ENCODE peak calls at places on chromosomes 3 and 15, in five cellular contexts. One of them, this sample, is unnamed.

GRCh38 chr3:42855547-42856380 is 19.9 kb downstream of the CYP8B1 start:
- DNase-seq in breast epithelium: no peak
- DNase-seq in HCT116: no peak
- DNase-seq in suprapubic skin: no peak
- DNase-seq in stomach: no peak
- DNase-seq in this sample: no peak

GRCh38 chr3:192915306-192915705 is 2.4 kb downstream of the MB21D2 start:
- DNase-seq in stomach: no peak
- DNase-seq in breast epithelium: no peak
- DNase-seq in HCT116: no peak
- DNase-seq in suprapubic skin: no peak
- DNase-seq in this sample: no peak

GRCh38 chr3:12224181-12225147 is 64.4 kb upstream of the PPARG start:
- DNase-seq in breast epithelium: no peak
- DNase-seq in stomach: peak
- DNase-seq in suprapubic skin: no peak
- DNase-seq in HCT116: no peak
- DNase-seq in this sample: no peak

GRCh38 chr3:30282052-30282708 is 324.2 kb upstream of the TGFBR2 start:
- DNase-seq in stomach: no peak
- DNase-seq in suprapubic skin: no peak
- DNase-seq in breast epithelium: no peak
- DNase-seq in HCT116: peak
- DNase-seq in this sample: no peak

GRCh38 chr3:157122116-157122515 is 37.8 kb downstream of the CCNL1 start:
- DNase-seq in HCT116: peak
- DNase-seq in stomach: no peak
- DNase-seq in suprapubic skin: no peak
- DNase-seq in breast epithelium: no peak
- DNase-seq in this sample: no peak

GRCh38 chr3:42023380-42023779 is 61.5 kb upstream of the ULK4 start:
- DNase-seq in breast epithelium: no peak
- DNase-seq in suprapubic skin: no peak
- DNase-seq in HCT116: no peak
- DNase-seq in stomach: no peak
- DNase-seq in this sample: no peak

GRCh38 chr3:52523386-52524257 is 10.0 kb downstream of the NT5DC2 start:
- DNase-seq in breast epithelium: no peak
- DNase-seq in HCT116: no peak
- DNase-seq in stomach: no peak
- DNase-seq in suprapubic skin: peak
- DNase-seq in this sample: no peak

GRCh38 chr3:32583708-32584107 is 13.1 kb upstream of the DYNC1LI1 start:
- DNase-seq in suprapubic skin: no peak
- DNase-seq in breast epithelium: no peak
- DNase-seq in HCT116: no peak
- DNase-seq in stomach: no peak
- DNase-seq in this sample: no peak

GRCh38 chr3:161548301-161548700 is 51.7 kb downstream of the OTOL1 start:
- DNase-seq in HCT116: no peak
- DNase-seq in suprapubic skin: no peak
- DNase-seq in breast epithelium: no peak
- DNase-seq in stomach: no peak
- DNase-seq in this sample: no peak

GRCh38 chr3:15659254-15659975 is 57.9 kb downstream of the BTD start:
- DNase-seq in breast epithelium: no peak
- DNase-seq in HCT116: no peak
- DNase-seq in suprapubic skin: no peak
- DNase-seq in stomach: no peak
- DNase-seq in this sample: no peak

GRCh38 chr3:44883999-44884431 is 9.6 kb downstream of the TGM4 start:
- DNase-seq in HCT116: peak
- DNase-seq in breast epithelium: no peak
- DNase-seq in stomach: no peak
- DNase-seq in suprapubic skin: no peak
- DNase-seq in this sample: no peak

GRCh38 chr3:150469931-150470740 is 62.0 kb downstream of the TSC22D2 start:
- DNase-seq in stomach: no peak
- DNase-seq in HCT116: peak
- DNase-seq in breast epithelium: peak
- DNase-seq in suprapubic skin: no peak
- DNase-seq in this sample: no peak

GRCh38 chr15:68674975-68675374 is 96.2 kb downstream of the CORO2B start:
- DNase-seq in breast epithelium: no peak
- DNase-seq in suprapubic skin: no peak
- DNase-seq in stomach: no peak
- DNase-seq in HCT116: no peak
- DNase-seq in this sample: no peak

GRCh38 chr3:72887378-72887722 is 496 bp upstream of the GXYLT2 start:
- DNase-seq in breast epithelium: no peak
- DNase-seq in suprapubic skin: no peak
- DNase-seq in stomach: no peak
- DNase-seq in HCT116: no peak
- DNase-seq in this sample: no peak

DNA sequence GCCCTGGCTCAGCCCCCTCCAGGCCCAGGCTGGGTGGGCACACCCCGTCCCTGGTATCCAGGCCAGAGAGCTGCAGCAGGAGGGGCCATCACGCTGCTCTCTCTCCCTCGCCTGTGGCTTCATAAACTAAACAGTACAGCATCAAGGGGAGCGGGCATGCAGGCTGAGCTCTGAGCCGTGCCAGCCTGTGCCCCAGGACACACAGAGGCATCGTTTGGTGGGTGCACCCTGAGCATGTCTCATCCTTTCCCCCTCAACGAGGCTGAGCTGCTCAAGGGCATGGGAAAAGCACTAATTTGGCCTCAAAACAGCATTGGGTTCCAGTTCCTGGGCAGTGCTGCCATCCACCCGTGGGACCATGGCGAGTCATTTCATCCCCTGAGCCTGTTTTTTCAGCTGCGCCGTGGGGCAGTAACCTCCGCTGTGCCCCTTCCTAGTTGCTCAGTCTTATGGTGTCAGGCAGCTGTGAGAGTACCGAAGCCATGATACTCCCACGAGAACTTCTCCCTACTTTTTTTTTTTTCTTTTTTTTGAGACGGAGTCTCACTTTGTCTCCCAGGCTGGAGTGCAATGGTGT is 79.6 kb downstream of the CPN2 start:
- DNase-seq in breast epithelium: no peak
- DNase-seq in stomach: no peak
- DNase-seq in HCT116: no peak
- DNase-seq in suprapubic skin: no peak
- DNase-seq in this sample: no peak
- TF ChIP-seq POLR2A in breast epithelium: no peak
- TF ChIP-seq POLR2A in stomach: no peak
- TF ChIP-seq POLR2A in HCT116: peak
- TF ChIP-seq POLR2A in suprapubic skin: no peak
- TF ChIP-seq POLR2A in this sample: no peak

GRCh38 chr3:64651791-64652241 is 36.0 kb downstream of the ADAMTS9 start:
- DNase-seq in stomach: no peak
- DNase-seq in breast epithelium: no peak
- DNase-seq in suprapubic skin: no peak
- DNase-seq in HCT116: no peak
- DNase-seq in this sample: no peak

GRCh38 chr3:64651286-64651685 is 36.5 kb downstream of the ADAMTS9 start:
- DNase-seq in suprapubic skin: no peak
- DNase-seq in HCT116: no peak
- DNase-seq in stomach: no peak
- DNase-seq in breast epithelium: no peak
- DNase-seq in this sample: no peak

GRCh38 chr3:64648927-64649906 is 38.6 kb downstream of the ADAMTS9 start:
- DNase-seq in breast epithelium: no peak
- DNase-seq in suprapubic skin: no peak
- DNase-seq in stomach: no peak
- DNase-seq in HCT116: no peak
- DNase-seq in this sample: no peak

GRCh38 chr3:64650710-64651109 is 37.1 kb downstream of the ADAMTS9 start:
- DNase-seq in stomach: no peak
- DNase-seq in suprapubic skin: no peak
- DNase-seq in HCT116: no peak
- DNase-seq in breast epithelium: no peak
- DNase-seq in this sample: no peak

DNA sequence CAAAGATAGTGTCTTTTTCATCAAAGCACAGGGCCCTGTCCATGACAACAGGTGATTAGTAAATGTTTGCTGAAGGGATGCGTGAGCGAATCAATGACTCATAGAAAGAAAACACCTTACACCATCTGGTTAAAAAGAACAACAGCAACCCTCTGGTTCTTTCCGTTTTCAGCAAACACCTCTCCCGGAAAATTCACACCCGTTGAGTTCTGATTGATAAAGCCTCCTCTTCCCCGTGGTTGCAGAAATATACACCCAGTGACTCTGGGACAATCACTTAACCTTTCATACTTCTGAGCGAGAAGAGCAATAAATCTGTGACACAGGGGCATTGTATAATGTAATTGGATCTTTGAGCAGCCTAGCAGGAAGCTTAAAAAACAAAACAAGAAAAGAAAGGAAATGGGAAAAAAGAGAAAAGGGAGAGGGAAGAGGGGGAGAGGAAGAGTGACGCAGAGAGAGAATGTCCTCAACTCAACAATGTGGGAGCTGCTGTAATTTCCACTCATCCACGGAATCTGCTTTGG is 37.6 kb downstream of the ADAMTS9 start:
- DNase-seq in breast epithelium: no peak
- DNase-seq in suprapubic skin: no peak
- DNase-seq in stomach: no peak
- DNase-seq in HCT116: no peak
- DNase-seq in this sample: no peak
- TF ChIP-seq POLR2AphosphoS5 in breast epithelium: no peak
- TF ChIP-seq POLR2AphosphoS5 in suprapubic skin: no peak
- TF ChIP-seq POLR2AphosphoS5 in stomach: no peak
- TF ChIP-seq POLR2AphosphoS5 in HCT116: no peak
- TF ChIP-seq POLR2AphosphoS5 in this sample: no peak

GRCh38 chr3:152305075-152305474 is 36.3 kb downstream of the MBNL1 start:
- DNase-seq in stomach: no peak
- DNase-seq in suprapubic skin: no peak
- DNase-seq in HCT116: no peak
- DNase-seq in breast epithelium: no peak
- DNase-seq in this sample: no peak

GRCh38 chr3:152300029-152300764 is 31.5 kb downstream of the MBNL1 start:
- DNase-seq in breast epithelium: no peak
- DNase-seq in suprapubic skin: no peak
- DNase-seq in stomach: no peak
- DNase-seq in HCT116: no peak
- DNase-seq in this sample: no peak

GRCh38 chr3:152301745-152302181 is 33.0 kb downstream of the MBNL1 start:
- DNase-seq in breast epithelium: no peak
- DNase-seq in suprapubic skin: no peak
- DNase-seq in HCT116: no peak
- DNase-seq in stomach: no peak
- DNase-seq in this sample: no peak

GRCh38 chr3:152304160-152304559 is 35.4 kb downstream of the MBNL1 start:
- DNase-seq in HCT116: no peak
- DNase-seq in stomach: no peak
- DNase-seq in suprapubic skin: no peak
- DNase-seq in breast epithelium: no peak
- DNase-seq in this sample: no peak

GRCh38 chr3:152302521-152303021 is 33.8 kb downstream of the MBNL1 start:
- DNase-seq in stomach: no peak
- DNase-seq in breast epithelium: no peak
- DNase-seq in suprapubic skin: no peak
- DNase-seq in HCT116: no peak
- DNase-seq in this sample: no peak
- TF ChIP-seq POLR2A in stomach: no peak
- TF ChIP-seq POLR2A in breast epithelium: no peak
- TF ChIP-seq POLR2A in suprapubic skin: no peak
- TF ChIP-seq POLR2A in HCT116: no peak
- TF ChIP-seq POLR2A in this sample: no peak

GRCh38 chr15:101499863-101500713 is 10.6 kb upstream of the PCSK6 start:
- DNase-seq in stomach: peak
- DNase-seq in suprapubic skin: no peak
- DNase-seq in HCT116: no peak
- DNase-seq in breast epithelium: peak
- DNase-seq in this sample: no peak
- TF ChIP-seq POLR2AphosphoS5 in stomach: peak
- TF ChIP-seq POLR2AphosphoS5 in suprapubic skin: no peak
- TF ChIP-seq POLR2AphosphoS5 in HCT116: no peak
- TF ChIP-seq POLR2AphosphoS5 in breast epithelium: no peak
- TF ChIP-seq POLR2AphosphoS5 in this sample: no peak

DNA sequence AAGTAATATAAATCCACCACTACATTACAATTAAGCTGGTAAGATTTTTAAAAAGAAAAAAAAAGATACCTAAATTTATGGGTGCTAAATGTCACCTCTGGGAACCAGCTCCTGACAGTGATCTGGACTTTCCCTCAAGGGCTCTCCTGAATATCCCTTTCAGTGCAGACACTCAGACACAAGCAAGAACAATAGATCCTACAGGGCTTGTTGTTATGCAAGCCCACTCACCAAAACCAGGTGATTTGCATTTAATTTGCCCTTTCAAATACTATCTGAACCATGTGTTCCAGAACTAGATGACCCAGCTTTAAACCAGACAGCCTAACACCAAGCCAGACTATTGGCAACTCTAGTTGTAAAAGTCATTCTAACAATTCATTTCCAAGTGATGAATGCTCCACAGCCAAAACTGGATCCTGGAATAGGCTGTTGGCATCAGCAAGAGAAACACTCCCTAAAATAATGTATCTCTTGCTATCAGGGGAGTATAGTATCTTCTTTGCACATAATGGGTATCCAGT is 5.6 kb upstream of the ATP8B4 start:
- DNase-seq in HCT116: no peak
- DNase-seq in stomach: no peak
- DNase-seq in suprapubic skin: no peak
- DNase-seq in breast epithelium: no peak
- DNase-seq in this sample: no peak
- TF ChIP-seq POLR2A in HCT116: no peak
- TF ChIP-seq POLR2A in stomach: no peak
- TF ChIP-seq POLR2A in suprapubic skin: no peak
- TF ChIP-seq POLR2A in breast epithelium: no peak
- TF ChIP-seq POLR2A in this sample: no peak

This sample was measured in GM12891.